ENCODE peak calls at places on chromosomes 7 and 10, in seven cellular contexts. One of them, this sample, is unnamed.

GRCh38 chr10:93392111-93392510 is 90.0 kb downstream of the MYOF start:
- DNase-seq in KG1: no peak
- DNase-seq in fibroblast of gingiva: no peak
- DNase-seq in NCI-H82: no peak
- DNase-seq in endothelial cell: no peak
- DNase-seq in NCI-H2081: no peak
- DNase-seq in stimulated activated naive CD4-positive, alpha-beta T cell: no peak
- DNase-seq in this sample: no peak

GRCh38 chr10:29951441-29951931 is 107.9 kb downstream of the JCAD start:
- DNase-seq in NCI-H82: no peak
- DNase-seq in KG1: no peak
- DNase-seq in fibroblast of gingiva: peak
- DNase-seq in endothelial cell: no peak
- DNase-seq in stimulated activated naive CD4-positive, alpha-beta T cell: no peak
- DNase-seq in NCI-H2081: no peak
- DNase-seq in this sample: peak

GRCh38 chr7:134908289-134908688 is 78.0 kb upstream of the AGBL3 start:
- DNase-seq in endothelial cell: no peak
- DNase-seq in NCI-H82: no peak
- DNase-seq in KG1: no peak
- DNase-seq in fibroblast of gingiva: no peak
- DNase-seq in stimulated activated naive CD4-positive, alpha-beta T cell: no peak
- DNase-seq in NCI-H2081: no peak
- DNase-seq in this sample: peak

GRCh38 chr10:118799779-118800178 is 45.0 kb upstream of the CACUL1 start:
- DNase-seq in NCI-H2081: no peak
- DNase-seq in endothelial cell: no peak
- DNase-seq in NCI-H82: no peak
- DNase-seq in stimulated activated naive CD4-positive, alpha-beta T cell: no peak
- DNase-seq in KG1: no peak
- DNase-seq in fibroblast of gingiva: no peak
- DNase-seq in this sample: peak

GRCh38 chr7:49001610-49002033 is 77.3 kb downstream of the CDC14C start:
- DNase-seq in stimulated activated naive CD4-positive, alpha-beta T cell: no peak
- DNase-seq in fibroblast of gingiva: no peak
- DNase-seq in NCI-H2081: peak
- DNase-seq in endothelial cell: peak
- DNase-seq in NCI-H82: peak
- DNase-seq in KG1: no peak
- DNase-seq in this sample: no peak

GRCh38 chr10:102726274-102726673 is 11.8 kb downstream of the SFXN2 start:
- DNase-seq in NCI-H82: no peak
- DNase-seq in NCI-H2081: no peak
- DNase-seq in fibroblast of gingiva: peak
- DNase-seq in endothelial cell: no peak
- DNase-seq in KG1: no peak
- DNase-seq in stimulated activated naive CD4-positive, alpha-beta T cell: no peak
- DNase-seq in this sample: peak

GRCh38 chr7:91325731-91326130 is 61.5 kb downstream of the FZD1 start:
- DNase-seq in stimulated activated naive CD4-positive, alpha-beta T cell: no peak
- DNase-seq in fibroblast of gingiva: no peak
- DNase-seq in NCI-H82: peak
- DNase-seq in NCI-H2081: no peak
- DNase-seq in endothelial cell: no peak
- DNase-seq in KG1: peak
- DNase-seq in this sample: no peak

GRCh38 chr7:97847791-97848190 is 24.4 kb downstream of the ASNS start:
- DNase-seq in fibroblast of gingiva: no peak
- DNase-seq in endothelial cell: no peak
- DNase-seq in NCI-H82: peak
- DNase-seq in KG1: no peak
- DNase-seq in NCI-H2081: no peak
- DNase-seq in stimulated activated naive CD4-positive, alpha-beta T cell: no peak
- DNase-seq in this sample: no peak

GRCh38 chr10:14304029-14304428 is 26.7 kb downstream of the FRMD4A start:
- DNase-seq in KG1: no peak
- DNase-seq in fibroblast of gingiva: no peak
- DNase-seq in NCI-H82: no peak
- DNase-seq in stimulated activated naive CD4-positive, alpha-beta T cell: no peak
- DNase-seq in NCI-H2081: no peak
- DNase-seq in endothelial cell: no peak
- DNase-seq in this sample: no peak

GRCh38 chr10:132689721-132690360 is 96.1 kb downstream of the NKX6-2 start:
- DNase-seq in stimulated activated naive CD4-positive, alpha-beta T cell: no peak
- DNase-seq in NCI-H82: no peak
- DNase-seq in fibroblast of gingiva: no peak
- DNase-seq in endothelial cell: no peak
- DNase-seq in KG1: no peak
- DNase-seq in NCI-H2081: no peak
- DNase-seq in this sample: no peak

GRCh38 chr7:78444267-78444666 is 645.7 kb downstream of the PHTF2 start:
- DNase-seq in NCI-H2081: no peak
- DNase-seq in KG1: no peak
- DNase-seq in endothelial cell: no peak
- DNase-seq in NCI-H82: no peak
- DNase-seq in fibroblast of gingiva: no peak
- DNase-seq in stimulated activated naive CD4-positive, alpha-beta T cell: no peak
- DNase-seq in this sample: no peak

GRCh38 chr10:127090135-127090534 is 106.3 kb downstream of the INSYN2A start:
- DNase-seq in endothelial cell: no peak
- DNase-seq in stimulated activated naive CD4-positive, alpha-beta T cell: no peak
- DNase-seq in KG1: no peak
- DNase-seq in fibroblast of gingiva: no peak
- DNase-seq in NCI-H82: no peak
- DNase-seq in NCI-H2081: no peak
- DNase-seq in this sample: no peak

GRCh38 chr7:87129836-87130235 is 22.4 kb upstream of the DMTF1 start:
- DNase-seq in KG1: no peak
- DNase-seq in stimulated activated naive CD4-positive, alpha-beta T cell: no peak
- DNase-seq in NCI-H82: no peak
- DNase-seq in fibroblast of gingiva: no peak
- DNase-seq in endothelial cell: no peak
- DNase-seq in NCI-H2081: no peak
- DNase-seq in this sample: no peak

GRCh38 chr7:105830405-105831218 is 45.8 kb downstream of the ATXN7L1 start:
- DNase-seq in endothelial cell: no peak
- DNase-seq in KG1: no peak
- DNase-seq in NCI-H2081: no peak
- DNase-seq in stimulated activated naive CD4-positive, alpha-beta T cell: no peak
- DNase-seq in fibroblast of gingiva: peak
- DNase-seq in NCI-H82: no peak
- DNase-seq in this sample: peak

GRCh38 chr10:99872367-99873162 is 90.1 kb downstream of the ABCC2 start:
- DNase-seq in NCI-H82: no peak
- DNase-seq in NCI-H2081: no peak
- DNase-seq in endothelial cell: no peak
- DNase-seq in stimulated activated naive CD4-positive, alpha-beta T cell: no peak
- DNase-seq in fibroblast of gingiva: no peak
- DNase-seq in KG1: no peak
- DNase-seq in this sample: peak

GRCh38 chr7:112523871-112524270 is 43.1 kb downstream of the LSMEM1 start:
- DNase-seq in endothelial cell: no peak
- DNase-seq in NCI-H82: peak
- DNase-seq in NCI-H2081: no peak
- DNase-seq in fibroblast of gingiva: no peak
- DNase-seq in KG1: no peak
- DNase-seq in stimulated activated naive CD4-positive, alpha-beta T cell: no peak
- DNase-seq in this sample: no peak

GRCh38 chr10:93198401-93199175 is 124.9 kb downstream of the CYP26A1 start:
- DNase-seq in fibroblast of gingiva: peak
- DNase-seq in NCI-H82: no peak
- DNase-seq in KG1: no peak
- DNase-seq in stimulated activated naive CD4-positive, alpha-beta T cell: no peak
- DNase-seq in endothelial cell: no peak
- DNase-seq in NCI-H2081: no peak
- DNase-seq in this sample: peak

GRCh38 chr7:73330772-73331171 is 2.8 kb downstream of the FKBP6 start:
- DNase-seq in stimulated activated naive CD4-positive, alpha-beta T cell: no peak
- DNase-seq in NCI-H82: no peak
- DNase-seq in KG1: no peak
- DNase-seq in endothelial cell: no peak
- DNase-seq in fibroblast of gingiva: no peak
- DNase-seq in NCI-H2081: no peak
- DNase-seq in this sample: no peak

GRCh38 chr7:157604661-157605381 is 268.0 kb downstream of the DNAJB6 start:
- DNase-seq in endothelial cell: no peak
- DNase-seq in stimulated activated naive CD4-positive, alpha-beta T cell: no peak
- DNase-seq in fibroblast of gingiva: no peak
- DNase-seq in NCI-H2081: no peak
- DNase-seq in KG1: no peak
- DNase-seq in NCI-H82: no peak
- DNase-seq in this sample: no peak

GRCh38 chr10:73969224-73969811 is 28.6 kb upstream of the VCL start:
- DNase-seq in stimulated activated naive CD4-positive, alpha-beta T cell: no peak
- DNase-seq in NCI-H82: no peak
- DNase-seq in endothelial cell: no peak
- DNase-seq in KG1: no peak
- DNase-seq in NCI-H2081: no peak
- DNase-seq in fibroblast of gingiva: no peak
- DNase-seq in this sample: no peak

GRCh38 chr10:60883187-60883586 is 60.8 kb downstream of the RHOBTB1 start:
- DNase-seq in stimulated activated naive CD4-positive, alpha-beta T cell: no peak
- DNase-seq in NCI-H82: peak
- DNase-seq in endothelial cell: peak
- DNase-seq in fibroblast of gingiva: peak
- DNase-seq in KG1: no peak
- DNase-seq in NCI-H2081: no peak
- DNase-seq in this sample: no peak

GRCh38 chr7:66771795-66772194 is 31.3 kb downstream of the RABGEF1 start:
- DNase-seq in NCI-H82: no peak
- DNase-seq in endothelial cell: no peak
- DNase-seq in fibroblast of gingiva: no peak
- DNase-seq in NCI-H2081: no peak
- DNase-seq in stimulated activated naive CD4-positive, alpha-beta T cell: no peak
- DNase-seq in KG1: no peak
- DNase-seq in this sample: no peak

GRCh38 chr7:102450242-102450641 is 14.4 kb downstream of the ALKBH4 start:
- DNase-seq in stimulated activated naive CD4-positive, alpha-beta T cell: peak
- DNase-seq in fibroblast of gingiva: no peak
- DNase-seq in KG1: no peak
- DNase-seq in NCI-H82: peak
- DNase-seq in endothelial cell: no peak
- DNase-seq in NCI-H2081: no peak
- DNase-seq in this sample: no peak

GRCh38 chr10:133035952-133036351 is 51.8 kb upstream of the ADGRA1 start:
- DNase-seq in NCI-H82: no peak
- DNase-seq in fibroblast of gingiva: no peak
- DNase-seq in NCI-H2081: no peak
- DNase-seq in KG1: no peak
- DNase-seq in stimulated activated naive CD4-positive, alpha-beta T cell: no peak
- DNase-seq in endothelial cell: no peak
- DNase-seq in this sample: no peak

GRCh38 chr10:86727992-86728559 is 28.3 kb upstream of the BMPR1A start:
- DNase-seq in endothelial cell: no peak
- DNase-seq in stimulated activated naive CD4-positive, alpha-beta T cell: no peak
- DNase-seq in NCI-H82: no peak
- DNase-seq in fibroblast of gingiva: peak
- DNase-seq in KG1: no peak
- DNase-seq in NCI-H2081: no peak
- DNase-seq in this sample: no peak

GRCh38 chr10:120761951-120762350 is 89.2 kb upstream of the WDR11 start:
- DNase-seq in KG1: no peak
- DNase-seq in NCI-H82: no peak
- DNase-seq in stimulated activated naive CD4-positive, alpha-beta T cell: no peak
- DNase-seq in endothelial cell: no peak
- DNase-seq in fibroblast of gingiva: no peak
- DNase-seq in NCI-H2081: no peak
- DNase-seq in this sample: no peak

GRCh38 chr7:44727346-44728262 is 21.0 kb upstream of the ZMIZ2 start:
- DNase-seq in NCI-H82: no peak
- DNase-seq in endothelial cell: no peak
- DNase-seq in NCI-H2081: no peak
- DNase-seq in fibroblast of gingiva: peak
- DNase-seq in stimulated activated naive CD4-positive, alpha-beta T cell: no peak
- DNase-seq in KG1: no peak
- DNase-seq in this sample: peak

GRCh38 chr10:96402417-96403305 is 43.9 kb upstream of the OPALIN start:
- DNase-seq in stimulated activated naive CD4-positive, alpha-beta T cell: no peak
- DNase-seq in NCI-H82: peak
- DNase-seq in KG1: no peak
- DNase-seq in endothelial cell: no peak
- DNase-seq in NCI-H2081: no peak
- DNase-seq in fibroblast of gingiva: no peak
- DNase-seq in this sample: no peak

GRCh38 chr10:69222157-69223027 is 2.3 kb downstream of the HKDC1 start:
- DNase-seq in NCI-H82: peak
- DNase-seq in KG1: peak
- DNase-seq in fibroblast of gingiva: peak
- DNase-seq in NCI-H2081: peak
- DNase-seq in stimulated activated naive CD4-positive, alpha-beta T cell: peak
- DNase-seq in endothelial cell: peak
- DNase-seq in this sample: peak

GRCh38 chr10:114401195-114401741 is 3.0 kb downstream of the AFAP1L2 start:
- DNase-seq in endothelial cell: no peak
- DNase-seq in KG1: no peak
- DNase-seq in NCI-H2081: no peak
- DNase-seq in fibroblast of gingiva: peak
- DNase-seq in NCI-H82: no peak
- DNase-seq in stimulated activated naive CD4-positive, alpha-beta T cell: no peak
- DNase-seq in this sample: peak

GRCh38 chr7:23353172-23353571 is 54.0 kb downstream of the MALSU1 start:
- DNase-seq in NCI-H82: no peak
- DNase-seq in NCI-H2081: peak
- DNase-seq in stimulated activated naive CD4-positive, alpha-beta T cell: no peak
- DNase-seq in fibroblast of gingiva: no peak
- DNase-seq in KG1: no peak
- DNase-seq in endothelial cell: no peak
- DNase-seq in this sample: no peak

GRCh38 chr10:121597504-121598241 is 571 bp downstream of the FGFR2 start:
- DNase-seq in endothelial cell: peak
- DNase-seq in NCI-H2081: no peak
- DNase-seq in KG1: no peak
- DNase-seq in stimulated activated naive CD4-positive, alpha-beta T cell: no peak
- DNase-seq in fibroblast of gingiva: no peak
- DNase-seq in NCI-H82: peak
- DNase-seq in this sample: no peak

GRCh38 chr10:86599041-86599440 is 55.3 kb upstream of the OPN4 start:
- DNase-seq in stimulated activated naive CD4-positive, alpha-beta T cell: no peak
- DNase-seq in endothelial cell: no peak
- DNase-seq in fibroblast of gingiva: no peak
- DNase-seq in NCI-H2081: no peak
- DNase-seq in NCI-H82: no peak
- DNase-seq in KG1: no peak
- DNase-seq in this sample: no peak

GRCh38 chr10:95289921-95290421 is 832 bp downstream of the PDLIM1 start:
- DNase-seq in endothelial cell: no peak
- DNase-seq in fibroblast of gingiva: no peak
- DNase-seq in NCI-H82: peak
- DNase-seq in KG1: no peak
- DNase-seq in NCI-H2081: no peak
- DNase-seq in stimulated activated naive CD4-positive, alpha-beta T cell: no peak
- DNase-seq in this sample: no peak

GRCh38 chr10:69439813-69440506 is 11.3 kb upstream of the TSPAN15 start:
- DNase-seq in NCI-H2081: no peak
- DNase-seq in KG1: no peak
- DNase-seq in fibroblast of gingiva: peak
- DNase-seq in endothelial cell: no peak
- DNase-seq in NCI-H82: peak
- DNase-seq in stimulated activated naive CD4-positive, alpha-beta T cell: no peak
- DNase-seq in this sample: peak

GRCh38 chr7:27184342-27185012 is 555 bp downstream of the HOXA11 start:
- DNase-seq in NCI-H82: peak
- DNase-seq in KG1: no peak
- DNase-seq in stimulated activated naive CD4-positive, alpha-beta T cell: no peak
- DNase-seq in endothelial cell: no peak
- DNase-seq in fibroblast of gingiva: peak
- DNase-seq in NCI-H2081: peak
- DNase-seq in this sample: peak

This sample was measured in foreskin fibroblast.